ENCODE peak calls at places on chromosomes 1 and 21, in six cellular contexts. One of them, this sample, is unnamed.

GRCh38 chr1:173467426-173467825 is 9.7 kb upstream of the PRDX6 start:
- DNase-seq in GM12865: no peak
- DNase-seq in Calu3: no peak
- DNase-seq in foreskin keratinocyte: no peak
- DNase-seq in type B pancreatic cell: no peak
- DNase-seq in mesothelial cell of epicardium: no peak
- DNase-seq in this sample: no peak

GRCh38 chr1:92804721-92805169 is 19.8 kb upstream of the EVI5 start:
- DNase-seq in type B pancreatic cell: no peak
- DNase-seq in mesothelial cell of epicardium: no peak
- DNase-seq in Calu3: peak; percentile 73
- DNase-seq in foreskin keratinocyte: peak; percentile 96
- DNase-seq in GM12865: peak; percentile 4
- DNase-seq in this sample: no peak

GRCh38 chr21:38918629-38919346 is 113.1 kb downstream of the ETS2 start:
- DNase-seq in foreskin keratinocyte: no peak
- DNase-seq in mesothelial cell of epicardium: no peak
- DNase-seq in GM12865: no peak
- DNase-seq in type B pancreatic cell: no peak
- DNase-seq in Calu3: no peak
- DNase-seq in this sample: no peak

GRCh38 chr1:222068937-222069336 is 327.0 kb upstream of the DUSP10 start:
- DNase-seq in type B pancreatic cell: no peak
- DNase-seq in Calu3: peak; percentile 37
- DNase-seq in GM12865: no peak
- DNase-seq in mesothelial cell of epicardium: no peak
- DNase-seq in foreskin keratinocyte: no peak
- DNase-seq in this sample: no peak

GRCh38 chr1:187157115-187157514 is 328.4 kb downstream of the PLA2G4A start:
- DNase-seq in type B pancreatic cell: no peak
- DNase-seq in GM12865: peak; percentile 7
- DNase-seq in Calu3: no peak
- DNase-seq in foreskin keratinocyte: no peak
- DNase-seq in mesothelial cell of epicardium: no peak
- DNase-seq in this sample: no peak

GRCh38 chr1:182301026-182301436 is 90.6 kb downstream of the GLUL start:
- DNase-seq in Calu3: no peak
- DNase-seq in GM12865: peak; percentile 31
- DNase-seq in type B pancreatic cell: no peak
- DNase-seq in mesothelial cell of epicardium: no peak
- DNase-seq in foreskin keratinocyte: no peak
- DNase-seq in this sample: no peak

GRCh38 chr1:201463071-201463552 is 5.9 kb downstream of the PHLDA3 start:
- DNase-seq in type B pancreatic cell: no peak
- DNase-seq in foreskin keratinocyte: no peak
- DNase-seq in GM12865: no peak
- DNase-seq in Calu3: no peak
- DNase-seq in mesothelial cell of epicardium: no peak
- DNase-seq in this sample: no peak

GRCh38 chr1:108708726-108709660 is 3.7 kb upstream of the FNDC7 start:
- DNase-seq in type B pancreatic cell: no peak
- DNase-seq in mesothelial cell of epicardium: no peak
- DNase-seq in GM12865: peak; percentile 54
- DNase-seq in foreskin keratinocyte: no peak
- DNase-seq in Calu3: no peak
- DNase-seq in this sample: no peak

GRCh38 chr1:151553659-151554058 is 13.6 kb downstream of the TUFT1 start:
- DNase-seq in Calu3: no peak
- DNase-seq in type B pancreatic cell: no peak
- DNase-seq in GM12865: no peak
- DNase-seq in mesothelial cell of epicardium: no peak
- DNase-seq in foreskin keratinocyte: no peak
- DNase-seq in this sample: no peak

GRCh38 chr1:43836267-43836951 is 97.2 kb upstream of the ARTN start:
- DNase-seq in foreskin keratinocyte: peak; percentile 56
- DNase-seq in Calu3: peak; percentile 94
- DNase-seq in type B pancreatic cell: no peak
- DNase-seq in GM12865: peak; percentile 57
- DNase-seq in mesothelial cell of epicardium: peak; percentile 76
- DNase-seq in this sample: no peak

GRCh38 chr1:94846286-94846685 is 26.1 kb downstream of the SLC44A3 start:
- DNase-seq in type B pancreatic cell: no peak
- DNase-seq in foreskin keratinocyte: no peak
- DNase-seq in Calu3: no peak
- DNase-seq in mesothelial cell of epicardium: no peak
- DNase-seq in GM12865: no peak
- DNase-seq in this sample: no peak

GRCh38 chr21:38126677-38127271 is 130.0 kb upstream of the KCNJ15 start:
- DNase-seq in type B pancreatic cell: peak; percentile 75
- DNase-seq in GM12865: peak; percentile 60
- DNase-seq in foreskin keratinocyte: no peak
- DNase-seq in mesothelial cell of epicardium: peak; percentile 58
- DNase-seq in Calu3: peak; percentile 73
- DNase-seq in this sample: no peak

GRCh38 chr1:56534252-56534651 is 45.1 kb downstream of the PLPP3 start:
- DNase-seq in mesothelial cell of epicardium: no peak
- DNase-seq in type B pancreatic cell: no peak
- DNase-seq in Calu3: no peak
- DNase-seq in foreskin keratinocyte: no peak
- DNase-seq in GM12865: no peak
- DNase-seq in this sample: no peak

GRCh38 chr1:25120286-25120685 is 112.0 kb downstream of the SYF2 start:
- DNase-seq in type B pancreatic cell: no peak
- DNase-seq in foreskin keratinocyte: no peak
- DNase-seq in Calu3: no peak
- DNase-seq in mesothelial cell of epicardium: no peak
- DNase-seq in GM12865: no peak
- DNase-seq in this sample: no peak

GRCh38 chr1:51667556-51667955 is 50.7 kb downstream of the OSBPL9 start:
- DNase-seq in foreskin keratinocyte: no peak
- DNase-seq in Calu3: no peak
- DNase-seq in type B pancreatic cell: no peak
- DNase-seq in mesothelial cell of epicardium: no peak
- DNase-seq in GM12865: no peak
- DNase-seq in this sample: no peak

GRCh38 chr1:185646202-185646683 is 87.9 kb upstream of the HMCN1 start:
- DNase-seq in Calu3: peak; percentile 80
- DNase-seq in GM12865: no peak
- DNase-seq in type B pancreatic cell: no peak
- DNase-seq in mesothelial cell of epicardium: no peak
- DNase-seq in foreskin keratinocyte: peak; percentile 100
- DNase-seq in this sample: no peak

GRCh38 chr1:215360786-215361185 is 206.3 kb upstream of the KCTD3 start:
- DNase-seq in foreskin keratinocyte: no peak
- DNase-seq in GM12865: peak; percentile 4
- DNase-seq in mesothelial cell of epicardium: no peak
- DNase-seq in type B pancreatic cell: no peak
- DNase-seq in Calu3: no peak
- DNase-seq in this sample: no peak

GRCh38 chr1:230501845-230502244 is 75.7 kb upstream of the PGBD5 start:
- DNase-seq in foreskin keratinocyte: peak; percentile 22
- DNase-seq in Calu3: peak; percentile 33
- DNase-seq in mesothelial cell of epicardium: no peak
- DNase-seq in type B pancreatic cell: no peak
- DNase-seq in GM12865: no peak
- DNase-seq in this sample: no peak

GRCh38 chr1:30171956-30172694 is 551.3 kb downstream of the MATN1 start:
- DNase-seq in GM12865: no peak
- DNase-seq in mesothelial cell of epicardium: no peak
- DNase-seq in Calu3: no peak
- DNase-seq in foreskin keratinocyte: no peak
- DNase-seq in type B pancreatic cell: peak; percentile 40
- DNase-seq in this sample: no peak

GRCh38 chr1:47940779-47941178 is 56.4 kb downstream of the TRABD2B start:
- DNase-seq in foreskin keratinocyte: no peak
- DNase-seq in type B pancreatic cell: no peak
- DNase-seq in GM12865: no peak
- DNase-seq in mesothelial cell of epicardium: no peak
- DNase-seq in Calu3: no peak
- DNase-seq in this sample: no peak

GRCh38 chr1:179366093-179366800 is 476 bp downstream of the AXDND1 start:
- DNase-seq in Calu3: no peak
- DNase-seq in type B pancreatic cell: no peak
- DNase-seq in mesothelial cell of epicardium: no peak
- DNase-seq in foreskin keratinocyte: no peak
- DNase-seq in GM12865: no peak
- DNase-seq in this sample: no peak

GRCh38 chr1:234970731-234971476 is 157.7 kb downstream of the TOMM20 start:
- DNase-seq in mesothelial cell of epicardium: no peak
- DNase-seq in GM12865: peak; percentile 58
- DNase-seq in Calu3: no peak
- DNase-seq in type B pancreatic cell: no peak
- DNase-seq in foreskin keratinocyte: peak; percentile 60
- DNase-seq in this sample: no peak

GRCh38 chr1:197200468-197200899 is 54.0 kb upstream of the ASPM start:
- DNase-seq in type B pancreatic cell: no peak
- DNase-seq in Calu3: no peak
- DNase-seq in GM12865: no peak
- DNase-seq in foreskin keratinocyte: peak; percentile 17
- DNase-seq in mesothelial cell of epicardium: no peak
- DNase-seq in this sample: no peak

GRCh38 chr1:153217212-153217611 is at the start of gene PRR9:
- DNase-seq in type B pancreatic cell: no peak
- DNase-seq in Calu3: no peak
- DNase-seq in GM12865: no peak
- DNase-seq in mesothelial cell of epicardium: no peak
- DNase-seq in foreskin keratinocyte: peak; percentile 7
- DNase-seq in this sample: no peak

GRCh38 chr1:109404838-109405237 is 7.1 kb upstream of the SORT1 start:
- DNase-seq in foreskin keratinocyte: no peak
- DNase-seq in mesothelial cell of epicardium: no peak
- DNase-seq in GM12865: peak; percentile 27
- DNase-seq in Calu3: no peak
- DNase-seq in type B pancreatic cell: no peak
- DNase-seq in this sample: no peak

GRCh38 chr1:19062258-19063029 is 106.0 kb upstream of the IFFO2 start:
- DNase-seq in GM12865: peak; percentile 16
- DNase-seq in mesothelial cell of epicardium: no peak
- DNase-seq in type B pancreatic cell: no peak
- DNase-seq in foreskin keratinocyte: no peak
- DNase-seq in Calu3: no peak
- DNase-seq in this sample: no peak

GRCh38 chr1:241411056-241411775 is 54.2 kb upstream of the RGS7 start:
- DNase-seq in mesothelial cell of epicardium: no peak
- DNase-seq in foreskin keratinocyte: no peak
- DNase-seq in Calu3: no peak
- DNase-seq in type B pancreatic cell: no peak
- DNase-seq in GM12865: no peak
- DNase-seq in this sample: no peak

GRCh38 chr1:8303876-8304275 is 14.0 kb upstream of the SLC45A1 start:
- DNase-seq in foreskin keratinocyte: no peak
- DNase-seq in type B pancreatic cell: no peak
- DNase-seq in GM12865: no peak
- DNase-seq in mesothelial cell of epicardium: no peak
- DNase-seq in Calu3: no peak
- DNase-seq in this sample: no peak

GRCh38 chr1:12049625-12050024 is 13.5 kb upstream of the TNFRSF8 start:
- DNase-seq in mesothelial cell of epicardium: no peak
- DNase-seq in foreskin keratinocyte: no peak
- DNase-seq in GM12865: peak; percentile 47
- DNase-seq in type B pancreatic cell: no peak
- DNase-seq in Calu3: no peak
- DNase-seq in this sample: no peak

GRCh38 chr1:4267381-4268261 is 367.5 kb upstream of the C1orf174 start:
- DNase-seq in GM12865: peak; percentile 41
- DNase-seq in foreskin keratinocyte: no peak
- DNase-seq in mesothelial cell of epicardium: no peak
- DNase-seq in Calu3: no peak
- DNase-seq in type B pancreatic cell: no peak
- DNase-seq in this sample: no peak

GRCh38 chr21:41597811-41598231 is 89.9 kb upstream of the TMPRSS2 start:
- DNase-seq in type B pancreatic cell: no peak
- DNase-seq in mesothelial cell of epicardium: no peak
- DNase-seq in Calu3: no peak
- DNase-seq in GM12865: no peak
- DNase-seq in foreskin keratinocyte: no peak
- DNase-seq in this sample: no peak

DNA sequence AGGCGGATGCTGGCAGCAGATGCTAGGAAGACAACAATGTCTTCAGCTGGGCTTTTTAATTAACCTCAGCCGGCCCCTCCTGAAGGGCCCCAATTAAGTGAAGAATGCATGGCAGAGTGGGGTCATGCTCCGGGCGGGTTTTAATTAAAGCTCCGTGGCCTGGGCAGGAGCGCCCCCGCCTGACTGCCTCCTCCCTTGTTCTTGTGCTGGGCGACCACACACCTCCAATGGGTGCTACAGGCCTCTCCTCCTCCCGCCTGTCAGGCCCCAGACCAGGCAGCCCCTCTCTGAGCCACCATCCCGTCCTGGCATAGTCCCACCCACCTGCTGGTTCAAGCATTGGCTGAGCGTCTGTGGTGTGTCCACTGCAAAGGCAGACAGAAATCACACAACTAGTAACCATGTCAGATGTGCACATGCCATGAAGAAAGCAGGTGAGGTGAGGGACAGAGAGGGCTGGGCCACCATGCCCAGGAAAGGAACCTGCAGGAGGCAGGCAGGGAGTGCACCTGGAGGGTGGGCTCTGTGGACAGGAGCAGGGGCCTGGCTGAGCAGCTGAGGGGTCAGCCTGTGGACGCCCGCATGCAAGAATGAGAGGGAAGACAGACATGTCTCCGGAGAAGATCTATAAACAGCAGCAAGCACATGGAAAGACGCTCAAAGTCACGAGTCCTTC is 8.5 kb upstream of the ARF1 start:
- DNase-seq in GM12865: no peak
- DNase-seq in type B pancreatic cell: no peak
- DNase-seq in foreskin keratinocyte: no peak
- DNase-seq in mesothelial cell of epicardium: no peak
- DNase-seq in Calu3: peak; percentile 57
- DNase-seq in this sample: no peak
- TF ChIP-seq CTCF in GM12865: peak; percentile 5
- TF ChIP-seq CTCF in type B pancreatic cell: no peak
- TF ChIP-seq CTCF in foreskin keratinocyte: peak; percentile 72
- TF ChIP-seq CTCF in mesothelial cell of epicardium: no peak
- TF ChIP-seq CTCF in Calu3: no peak
- TF ChIP-seq CTCF in this sample: peak; percentile 23

GRCh38 chr1:55143686-55144085 is 71.5 kb downstream of the USP24 start:
- DNase-seq in GM12865: peak; percentile 31
- DNase-seq in foreskin keratinocyte: no peak
- DNase-seq in Calu3: peak; percentile 11
- DNase-seq in type B pancreatic cell: no peak
- DNase-seq in mesothelial cell of epicardium: no peak
- DNase-seq in this sample: no peak
- TF ChIP-seq CTCF in GM12865: peak; percentile 12
- TF ChIP-seq CTCF in foreskin keratinocyte: peak; percentile 20
- TF ChIP-seq CTCF in Calu3: no peak
- TF ChIP-seq CTCF in type B pancreatic cell: peak; percentile 41
- TF ChIP-seq CTCF in mesothelial cell of epicardium: no peak
- TF ChIP-seq CTCF in this sample: peak; percentile 41

GRCh38 chr21:26912466-26912865 is 54.4 kb downstream of the ADAMTS5 start:
- DNase-seq in GM12865: no peak
- DNase-seq in foreskin keratinocyte: no peak
- DNase-seq in mesothelial cell of epicardium: no peak
- DNase-seq in Calu3: no peak
- DNase-seq in type B pancreatic cell: no peak
- DNase-seq in this sample: no peak

GRCh38 chr21:26909972-26910371 is 56.9 kb downstream of the ADAMTS5 start:
- DNase-seq in mesothelial cell of epicardium: no peak
- DNase-seq in type B pancreatic cell: no peak
- DNase-seq in foreskin keratinocyte: no peak
- DNase-seq in GM12865: no peak
- DNase-seq in Calu3: no peak
- DNase-seq in this sample: no peak
- TF ChIP-seq CTCF in mesothelial cell of epicardium: no peak
- TF ChIP-seq CTCF in type B pancreatic cell: peak; percentile 52
- TF ChIP-seq CTCF in foreskin keratinocyte: peak; percentile 50
- TF ChIP-seq CTCF in GM12865: no peak
- TF ChIP-seq CTCF in Calu3: no peak
- TF ChIP-seq CTCF in this sample: peak; percentile 68

GRCh38 chr1:204123376-204123775 is 28.5 kb downstream of the ETNK2 start:
- DNase-seq in Calu3: no peak
- DNase-seq in type B pancreatic cell: no peak
- DNase-seq in mesothelial cell of epicardium: no peak
- DNase-seq in foreskin keratinocyte: no peak
- DNase-seq in GM12865: peak; percentile 13
- DNase-seq in this sample: no peak
- TF ChIP-seq CTCF in Calu3: no peak
- TF ChIP-seq CTCF in type B pancreatic cell: peak; percentile 65
- TF ChIP-seq CTCF in mesothelial cell of epicardium: no peak
- TF ChIP-seq CTCF in foreskin keratinocyte: peak; percentile 50
- TF ChIP-seq CTCF in GM12865: peak; percentile 33
- TF ChIP-seq CTCF in this sample: peak; percentile 51

This sample was measured in chondrocyte.